ENCODE peak calls at places on chromosomes 1 and 21, in eight cellular contexts. G is body of pancreas; W is NCI-H2029; K is amniotic stem cell; V is LHCN-M2; X is stimulated activated CD4-positive, alpha-beta T cell treated with anti-CD3 and anti-CD28 coated beads, Interleukin-1b, Interleukin-23, amount 100 ng/mL, for 24 hours; J is non-pigmented ciliary epithelial cell; E is effector CD4-positive, alpha-beta T cell. H is an unnamed sample.

GRCh38 chr1:151187205-151187604 is 2.8 kb downstream of the VPS72 start:
- DNase-seq in G (no peak), E (no peak), X (no peak), K (no peak), W (no peak), V (no peak), J (no peak), H (no peak)

GRCh38 chr1:230284891-230285290 is 141.2 kb downstream of the PGBD5 start:
- DNase-seq in J (no peak), X (no peak), V (no peak), W (no peak), K (no peak), G (peak), E (no peak), H (no peak)

GRCh38 chr1:230359992-230360391 is 66.1 kb downstream of the PGBD5 start:
- DNase-seq in K (peak), X (no peak), V (peak), E (no peak), G (no peak), J (no peak), W (no peak), H (no peak)

GRCh38 chr1:109248797-109249629 is at the start of gene CELSR2:
- DNase-seq in K (no peak), X (peak), G (peak), E (peak), V (peak), J (no peak), W (peak), H (peak)

GRCh38 chr1:2446861-2447260 is 29.2 kb upstream of the PLCH2 start:
- DNase-seq in E (no peak), G (no peak), X (no peak), V (no peak), W (no peak), J (no peak), K (no peak), H (no peak)

GRCh38 chr1:45752441-45753052 is 2.1 kb upstream of the IPP start:
- DNase-seq in X (no peak), W (no peak), G (no peak), E (no peak), K (no peak), V (peak), J (no peak), H (no peak)

GRCh38 chr1:154956557-154956956 is 658 bp upstream of the PBXIP1 start:
- DNase-seq in J (no peak), G (no peak), K (no peak), X (no peak), V (no peak), W (no peak), E (no peak), H (no peak)

GRCh38 chr1:76336951-76337371 is 262.4 kb downstream of the ST6GALNAC3 start:
- DNase-seq in E (no peak), V (peak), W (peak), G (peak), J (peak), K (peak), X (no peak), H (peak)

GRCh38 chr21:37531402-37532042 is 164.9 kb downstream of the DYRK1A start:
- DNase-seq in W (peak), K (no peak), E (no peak), J (no peak), X (no peak), V (no peak), G (no peak), H (no peak)

GRCh38 chr1:229943148-229943714 is 123.8 kb upstream of the GALNT2 start:
- DNase-seq in E (no peak), X (no peak), V (no peak), W (no peak), K (no peak), G (no peak), J (no peak), H (no peak)

GRCh38 chr1:157993179-157994080 is at the start of gene KIRREL1:
- DNase-seq in W (peak), G (peak), K (no peak), X (no peak), V (peak), E (no peak), J (no peak), H (peak)

GRCh38 chr1:160472112-160472511 is 50.9 kb downstream of the SLAMF6 start:
- DNase-seq in J (no peak), E (no peak), G (no peak), K (no peak), X (no peak), V (no peak), W (no peak), H (no peak)

GRCh38 chr1:77424236-77424635 is 142.4 kb downstream of the AK5 start:
- DNase-seq in J (peak), G (no peak), K (no peak), V (peak), X (no peak), E (no peak), W (no peak), H (no peak)

GRCh38 chr1:119141020-119141424 is 569 bp upstream of the WARS2 start:
- DNase-seq in K (no peak), W (no peak), V (peak), G (peak), J (no peak), X (peak), E (no peak), H (no peak)

GRCh38 chr1:215603319-215603718 is 36.2 kb downstream of the KCTD3 start:
- DNase-seq in W (no peak), J (no peak), K (no peak), E (no peak), V (no peak), X (no peak), G (no peak), H (no peak)

GRCh38 chr1:19372136-19372514 is 60.0 kb downstream of the SLC66A1 start:
- DNase-seq in X (no peak), K (no peak), G (no peak), J (no peak), V (no peak), W (no peak), E (no peak), H (no peak)

GRCh38 chr1:185998391-185998790 is 264.2 kb downstream of the HMCN1 start:
- DNase-seq in W (no peak), K (no peak), J (no peak), X (no peak), E (no peak), G (no peak), V (no peak), H (no peak)

GRCh38 chr1:178310685-178311105 is 186.1 kb downstream of the CLEC20A start:
- DNase-seq in W (no peak), V (peak), K (peak), J (no peak), G (peak), X (no peak), E (no peak), H (peak)

GRCh38 chr1:16266411-16267118 is 29.6 kb upstream of the CPLANE2 start:
- DNase-seq in G (no peak), V (peak), X (no peak), W (no peak), J (no peak), K (no peak), E (no peak), H (no peak)

GRCh38 chr1:58813361-58813760 is 29.5 kb upstream of the JUN start:
- DNase-seq in V (peak), G (no peak), X (no peak), W (no peak), E (no peak), J (no peak), K (no peak), H (no peak)

GRCh38 chr1:6157528-6158174 is 22.5 kb downstream of the CHD5 start:
- DNase-seq in X (peak), E (no peak), J (peak), W (peak), G (no peak), V (peak), K (no peak), H (no peak)

GRCh38 chr1:85838238-85838637 is 130.0 kb upstream of the ZNHIT6 start:
- DNase-seq in E (no peak), X (no peak), K (no peak), G (no peak), V (no peak), W (no peak), J (no peak), H (no peak)

GRCh38 chr21:16534408-16535099 is 804.8 kb downstream of the USP25 start:
- DNase-seq in X (no peak), G (peak), E (no peak), K (no peak), W (peak), V (peak), J (no peak), H (no peak)

GRCh38 chr1:62184291-62184690 is 10.4 kb upstream of the L1TD1 start:
- DNase-seq in W (no peak), V (no peak), J (no peak), G (no peak), E (no peak), X (no peak), K (no peak), H (no peak)

GRCh38 chr1:39317111-39317510 is 112.6 kb downstream of the MACF1 start:
- DNase-seq in K (no peak), J (no peak), V (peak), W (no peak), G (no peak), X (no peak), E (no peak), H (no peak)

GRCh38 chr1:88736633-88737248 is 52.7 kb downstream of the PKN2 start:
- DNase-seq in V (peak), W (peak), E (no peak), K (peak), G (no peak), X (peak), J (no peak), H (peak)

GRCh38 chr1:222413436-222413835 is 134.5 kb downstream of the HHIPL2 start:
- DNase-seq in X (no peak), E (no peak), J (no peak), G (no peak), W (no peak), V (no peak), K (peak), H (no peak)

GRCh38 chr1:61085191-61086086 is 3.1 kb downstream of the NFIA start:
- DNase-seq in V (no peak), E (no peak), J (no peak), X (no peak), G (no peak), K (no peak), W (no peak), H (no peak)

H was measured in iPS-NIHi11.